ENCODE peak calls at places on chromosomes 5 and 9, in four cellular contexts. One of them, this sample, is unnamed.

GRCh38 chr5:77852514-77853352 is 76.6 kb upstream of the TBCA start:
- DNase-seq in BE2C: peak
- DNase-seq in heart right ventricle: peak
- DNase-seq in Caco-2: no peak
- DNase-seq in this sample: peak

GRCh38 chr5:169265888-169266287 is 35.1 kb downstream of the SLIT3 start:
- DNase-seq in BE2C: no peak
- DNase-seq in heart right ventricle: no peak
- DNase-seq in Caco-2: no peak
- DNase-seq in this sample: no peak

GRCh38 chr9:2120926-2121689 is 106.0 kb downstream of the SMARCA2 start:
- DNase-seq in BE2C: no peak
- DNase-seq in heart right ventricle: no peak
- DNase-seq in Caco-2: no peak
- DNase-seq in this sample: no peak

GRCh38 chr5:157611571-157612067 is 36.0 kb upstream of the ADAM19 start:
- DNase-seq in BE2C: no peak
- DNase-seq in heart right ventricle: no peak
- DNase-seq in Caco-2: no peak
- DNase-seq in this sample: peak

GRCh38 chr9:93354451-93354850 is 97.0 kb upstream of the FAM120A start:
- DNase-seq in BE2C: no peak
- DNase-seq in heart right ventricle: no peak
- DNase-seq in Caco-2: no peak
- DNase-seq in this sample: no peak

GRCh38 chr5:1472964-1473628 is 27.9 kb upstream of the SLC6A3 start:
- DNase-seq in BE2C: peak
- DNase-seq in heart right ventricle: no peak
- DNase-seq in Caco-2: no peak
- DNase-seq in this sample: no peak

GRCh38 chr5:61052870-61053269 is 107.9 kb downstream of the NDUFAF2 start:
- DNase-seq in BE2C: no peak
- DNase-seq in heart right ventricle: no peak
- DNase-seq in Caco-2: no peak
- DNase-seq in this sample: no peak

GRCh38 chr5:140556438-140556837 is 835 bp downstream of the SRA1 start:
- DNase-seq in BE2C: no peak
- DNase-seq in heart right ventricle: no peak
- DNase-seq in Caco-2: no peak
- DNase-seq in this sample: no peak

GRCh38 chr5:131064669-131065371 is 100.2 kb downstream of the HINT1 start:
- DNase-seq in BE2C: no peak
- DNase-seq in heart right ventricle: no peak
- DNase-seq in Caco-2: no peak
- DNase-seq in this sample: no peak

GRCh38 chr5:127615916-127616315 is 33.0 kb upstream of the CTXN3 start:
- DNase-seq in BE2C: no peak
- DNase-seq in heart right ventricle: no peak
- DNase-seq in Caco-2: no peak
- DNase-seq in this sample: no peak

GRCh38 chr5:78360674-78361225 is 333 bp downstream of the SCAMP1 start:
- DNase-seq in BE2C: peak
- DNase-seq in heart right ventricle: peak
- DNase-seq in Caco-2: peak
- DNase-seq in this sample: peak

GRCh38 chr5:113807384-113808053 is 294.0 kb downstream of the YTHDC2 start:
- DNase-seq in BE2C: no peak
- DNase-seq in heart right ventricle: no peak
- DNase-seq in Caco-2: no peak
- DNase-seq in this sample: no peak

GRCh38 chr5:1171340-1171941 is 30.0 kb upstream of the SLC6A19 start:
- DNase-seq in BE2C: no peak
- DNase-seq in heart right ventricle: no peak
- DNase-seq in Caco-2: no peak
- DNase-seq in this sample: no peak

GRCh38 chr5:17326600-17327037 is 109.2 kb downstream of the BASP1 start:
- DNase-seq in BE2C: no peak
- DNase-seq in heart right ventricle: no peak
- DNase-seq in Caco-2: peak
- DNase-seq in this sample: no peak

GRCh38 chr5:118698774-118699173 is 289.6 kb downstream of the DTWD2 start:
- DNase-seq in BE2C: no peak
- DNase-seq in heart right ventricle: no peak
- DNase-seq in Caco-2: no peak
- DNase-seq in this sample: no peak

GRCh38 chr5:76607353-76607871 is 15.8 kb downstream of the F2RL2 start:
- DNase-seq in BE2C: no peak
- DNase-seq in heart right ventricle: no peak
- DNase-seq in Caco-2: no peak
- DNase-seq in this sample: no peak

GRCh38 chr5:146208916-146209522 is 5.6 kb downstream of the RBM27 start:
- DNase-seq in BE2C: no peak
- DNase-seq in heart right ventricle: no peak
- DNase-seq in Caco-2: no peak
- DNase-seq in this sample: no peak
- TF ChIP-seq CTCF in BE2C: peak
- TF ChIP-seq CTCF in heart right ventricle: no peak
- TF ChIP-seq CTCF in Caco-2: no peak
- TF ChIP-seq CTCF in this sample: no peak

GRCh38 chr5:181211208-181211607 is 6.2 kb upstream of the TRIM7 start:
- DNase-seq in BE2C: no peak
- DNase-seq in heart right ventricle: no peak
- DNase-seq in Caco-2: no peak
- DNase-seq in this sample: no peak
- TF ChIP-seq CTCF in BE2C: no peak
- TF ChIP-seq CTCF in heart right ventricle: no peak
- TF ChIP-seq CTCF in Caco-2: peak
- TF ChIP-seq CTCF in this sample: no peak

GRCh38 chr5:14405267-14405666 is 176.3 kb upstream of the OTULINL start:
- DNase-seq in BE2C: no peak
- DNase-seq in heart right ventricle: no peak
- DNase-seq in Caco-2: no peak
- DNase-seq in this sample: no peak
- TF ChIP-seq CTCF in BE2C: peak
- TF ChIP-seq CTCF in heart right ventricle: peak
- TF ChIP-seq CTCF in Caco-2: peak
- TF ChIP-seq CTCF in this sample: no peak

GRCh38 chr5:160119905-160120266 is 636 bp upstream of the PWWP2A start:
- DNase-seq in BE2C: no peak
- DNase-seq in heart right ventricle: no peak
- DNase-seq in Caco-2: no peak
- DNase-seq in this sample: no peak

GRCh38 chr5:160118349-160119141 is 705 bp downstream of the PWWP2A start:
- DNase-seq in BE2C: peak
- DNase-seq in heart right ventricle: peak
- DNase-seq in Caco-2: peak
- DNase-seq in this sample: peak

GRCh38 chr5:160116991-160117390 is 2.3 kb downstream of the PWWP2A start:
- DNase-seq in BE2C: no peak
- DNase-seq in heart right ventricle: no peak
- DNase-seq in Caco-2: no peak
- DNase-seq in this sample: no peak

GRCh38 chr5:160119142-160119904 is at the start of gene PWWP2A:
- DNase-seq in BE2C: peak
- DNase-seq in heart right ventricle: peak
- DNase-seq in Caco-2: peak
- DNase-seq in this sample: peak
- TF ChIP-seq CTCF in BE2C: peak
- TF ChIP-seq CTCF in heart right ventricle: peak
- TF ChIP-seq CTCF in Caco-2: peak
- TF ChIP-seq CTCF in this sample: no peak

DNA sequence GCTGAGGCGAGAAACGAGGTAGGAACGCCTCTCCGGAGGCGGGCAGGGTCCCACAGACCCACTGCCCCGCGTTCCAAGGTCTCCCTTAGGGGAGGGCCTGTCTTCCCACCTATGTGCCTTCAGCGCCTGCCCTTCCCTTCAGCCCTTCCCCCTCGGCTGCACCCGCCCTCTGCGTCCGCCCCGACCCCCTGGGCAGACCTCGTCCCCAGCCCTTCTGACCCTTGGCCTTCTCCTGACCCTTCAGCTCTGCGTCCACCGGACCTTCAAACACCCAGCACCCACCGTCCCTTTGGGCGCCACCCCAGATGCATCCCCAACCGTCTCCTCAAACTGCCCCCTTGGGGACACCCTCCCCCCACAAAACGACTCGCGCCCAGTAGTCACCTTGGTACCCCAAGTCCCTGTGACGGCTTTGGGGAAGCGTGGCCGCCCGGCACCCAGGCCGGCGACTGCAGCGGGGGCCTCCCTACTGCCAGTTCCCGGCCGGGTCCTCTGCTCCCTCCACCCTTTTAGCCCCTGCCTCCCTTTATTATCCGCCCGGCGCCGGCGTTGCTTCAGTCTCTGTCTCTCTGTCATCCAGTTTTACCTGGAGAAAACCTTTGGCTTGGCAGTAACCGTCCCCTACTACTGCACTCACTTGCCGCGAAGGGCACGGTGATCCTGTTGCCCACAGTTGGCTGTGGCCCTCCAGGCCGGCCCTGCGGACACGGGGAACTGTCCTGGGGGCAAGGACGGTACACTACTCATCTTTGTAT is 421 bp downstream of the RUSC2 start:
- DNase-seq in BE2C: no peak
- DNase-seq in heart right ventricle: peak
- DNase-seq in Caco-2: no peak
- DNase-seq in this sample: no peak
- TF ChIP-seq CTCF in BE2C: no peak
- TF ChIP-seq CTCF in heart right ventricle: no peak
- TF ChIP-seq CTCF in Caco-2: no peak
- TF ChIP-seq CTCF in this sample: no peak

DNA sequence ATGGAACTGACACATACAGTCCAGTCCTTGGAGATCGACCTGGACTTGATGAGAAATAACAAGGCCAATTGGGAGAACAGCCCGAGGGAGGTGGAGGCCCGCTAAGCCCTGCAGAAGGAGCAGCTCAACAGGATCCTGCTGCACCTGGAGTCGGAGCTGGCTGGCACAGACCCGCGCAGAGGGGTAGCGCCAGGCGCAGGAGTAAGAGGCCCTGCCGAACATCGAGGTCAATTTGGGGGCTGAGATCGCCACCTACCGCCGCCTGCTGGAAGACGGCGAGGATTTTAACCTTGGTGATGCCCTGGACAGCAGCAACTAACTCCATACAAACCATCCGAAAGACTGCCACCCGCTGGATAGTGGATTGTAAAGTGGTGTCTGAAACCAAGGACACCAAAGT is 1610.1 kb upstream of the ACO1 start:
- DNase-seq in BE2C: peak
- DNase-seq in heart right ventricle: no peak
- DNase-seq in Caco-2: no peak
- DNase-seq in this sample: no peak
- TF ChIP-seq CTCF in BE2C: peak
- TF ChIP-seq CTCF in heart right ventricle: no peak
- TF ChIP-seq CTCF in Caco-2: no peak
- TF ChIP-seq CTCF in this sample: no peak

GRCh38 chr5:159184236-159184635 is 25.1 kb downstream of the RNF145 start:
- DNase-seq in BE2C: no peak
- DNase-seq in heart right ventricle: no peak
- DNase-seq in Caco-2: no peak
- DNase-seq in this sample: no peak
- TF ChIP-seq CTCF in BE2C: no peak
- TF ChIP-seq CTCF in heart right ventricle: no peak
- TF ChIP-seq CTCF in Caco-2: no peak
- TF ChIP-seq CTCF in this sample: no peak

GRCh38 chr5:120327180-120327579 is 136.9 kb upstream of the PRR16 start:
- DNase-seq in BE2C: no peak
- DNase-seq in heart right ventricle: no peak
- DNase-seq in Caco-2: no peak
- DNase-seq in this sample: no peak
- TF ChIP-seq CTCF in BE2C: no peak
- TF ChIP-seq CTCF in heart right ventricle: no peak
- TF ChIP-seq CTCF in Caco-2: no peak
- TF ChIP-seq CTCF in this sample: no peak

This sample was measured in GM20000.